ENCODE peak calls at places on chromosomes 13 and 19, in five cellular contexts. X is CD4-positive, alpha-beta memory T cell; L is heart left ventricle; V is heart right ventricle; A is mesenchymal stem cell. Z is an unnamed sample.
A peak's percentile ranks its signal among the peaks of the same experiment; 100 is the strongest.

GRCh38 chr13:93249259-93249917 is 22.8 kb downstream of the GPC6 start:
- DNase-seq in X (no peak), L (no peak), V (no peak), A (peak; percentile 91), Z (no peak)

GRCh38 chr19:55383789-55384575 is at the start of gene TMEM238:
- DNase-seq in X (peak; percentile 57), L (peak; percentile 70), V (peak; percentile 59), A (peak; percentile 75), Z (peak; percentile 61)

GRCh38 chr13:33353210-33353609 is 67.7 kb upstream of the STARD13 start:
- DNase-seq in X (no peak), L (peak; percentile 65), V (peak; percentile 36), A (no peak), Z (no peak)

GRCh38 chr13:95298971-95299627 is 2.2 kb downstream of the ABCC4 start:
- DNase-seq in X (no peak), L (no peak), V (no peak), A (peak; percentile 77), Z (no peak)

GRCh38 chr19:1082165-1082927 is 12.8 kb downstream of the POLR2E start:
- DNase-seq in X (peak; percentile 93), L (no peak), V (peak; percentile 38), A (no peak), Z (peak; percentile 91)

GRCh38 chr19:32104465-32105235 is 240.8 kb upstream of the ZNF507 start:
- DNase-seq in X (no peak), L (no peak), V (no peak), A (peak; percentile 84), Z (no peak)

GRCh38 chr19:34365463-34366401 is 736 bp downstream of the GPI start:
- DNase-seq in X (no peak), L (peak; percentile 71), V (peak; percentile 52), A (peak; percentile 54), Z (no peak)

GRCh38 chr13:94209110-94209509 is 270.4 kb downstream of the DCT start:
- DNase-seq in X (no peak), L (no peak), V (no peak), A (peak; percentile 40), Z (no peak)

GRCh38 chr13:102799544-102800144 is 725 bp downstream of the BIVM start:
- DNase-seq in X (peak; percentile 27), L (peak; percentile 56), V (peak; percentile 53), A (peak; percentile 40), Z (no peak)

GRCh38 chr13:112417079-112417478 is 40.9 kb downstream of the SPACA7 start:
- DNase-seq in X (no peak), L (no peak), V (no peak), A (no peak), Z (no peak)

GRCh38 chr13:24664726-24665409 is 15.3 kb upstream of the ATP12A start:
- DNase-seq in X (no peak), L (no peak), V (no peak), A (no peak), Z (no peak)

GRCh38 chr19:4707322-4707721 is 16.3 kb downstream of the DPP9 start:
- DNase-seq in X (no peak), L (no peak), V (no peak), A (no peak), Z (no peak)

GRCh38 chr19:56348289-56348877 is 33.7 kb upstream of the ZSCAN5A start:
- DNase-seq in X (no peak), L (no peak), V (no peak), A (peak; percentile 7), Z (no peak)

GRCh38 chr19:7494416-7495098 is 5.7 kb upstream of the PEX11G start:
- DNase-seq in X (no peak), L (peak; percentile 56), V (peak; percentile 58), A (peak; percentile 93), Z (no peak)

GRCh38 chr19:33260628-33261418 is 35.2 kb upstream of the SLC7A10 start:
- DNase-seq in X (no peak), L (peak; percentile 66), V (no peak), A (no peak), Z (no peak)

GRCh38 chr19:5143471-5144411 is 174.8 kb downstream of the KDM4B start:
- DNase-seq in X (no peak), L (peak; percentile 43), V (peak; percentile 10), A (no peak), Z (no peak)

GRCh38 chr19:44540736-44541135 is 11.3 kb upstream of the CEACAM20 start:
- DNase-seq in X (no peak), L (no peak), V (no peak), A (no peak), Z (no peak)

GRCh38 chr13:24276310-24276709 is 33.1 kb upstream of the C1QTNF9 start:
- DNase-seq in X (peak; percentile 57), L (no peak), V (no peak), A (no peak), Z (no peak)

GRCh38 chr19:8654591-8655339 is 24.3 kb downstream of the NFILZ start:
- DNase-seq in X (peak; percentile 59), L (peak; percentile 57), V (peak; percentile 58), A (peak; percentile 34), Z (peak; percentile 65)

GRCh38 chr19:13173129-13173737 is 23.0 kb downstream of the IER2 start:
- DNase-seq in X (no peak), L (no peak), V (no peak), A (no peak), Z (no peak)

GRCh38 chr13:76884571-76885202 is 1.5 kb downstream of the KCTD12 start:
- DNase-seq in X (no peak), L (no peak), V (no peak), A (peak; percentile 59), Z (no peak)

GRCh38 chr19:54160182-54160811 is 776 bp upstream of the LENG1 start:
- DNase-seq in X (no peak), L (no peak), V (no peak), A (peak; percentile 71), Z (no peak)

GRCh38 chr19:44603201-44603945 is 10.0 kb upstream of the IGSF23 start:
- DNase-seq in X (no peak), L (no peak), V (no peak), A (peak; percentile 73), Z (no peak)

GRCh38 chr13:41327994-41328778 is 17.1 kb downstream of the NAA16 start:
- DNase-seq in X (no peak), L (no peak), V (no peak), A (peak; percentile 19), Z (no peak)

GRCh38 chr19:47509973-47510372 is 4.9 kb downstream of the NAPA start:
- DNase-seq in X (no peak), L (peak; percentile 67), V (no peak), A (no peak), Z (no peak)

GRCh38 chr19:47507924-47508553 is 6.8 kb downstream of the NAPA start:
- DNase-seq in X (no peak), L (no peak), V (no peak), A (no peak), Z (no peak)

GRCh38 chr19:47510516-47511127 is 4.2 kb downstream of the NAPA start:
- DNase-seq in X (no peak), L (peak; percentile 52), V (no peak), A (no peak), Z (no peak)

GRCh38 chr19:47508721-47509120 is 6.1 kb downstream of the NAPA start:
- DNase-seq in X (no peak), L (peak; percentile 5), V (no peak), A (no peak), Z (no peak)

GRCh38 chr19:47509170-47509847 is 5.6 kb downstream of the NAPA start:
- DNase-seq in X (no peak), L (peak; percentile 23), V (no peak), A (no peak), Z (no peak)
- H3K4me1 ChIP-seq in X (peaks cover 53% of the 10 kb centered on the region), L (peaks cover 91% of the 10 kb centered on the region), V (peaks cover 90% of the 10 kb centered on the region), A (peaks cover 36% of the 10 kb centered on the region), Z (peaks cover 33% of the 10 kb centered on the region)

DNA sequence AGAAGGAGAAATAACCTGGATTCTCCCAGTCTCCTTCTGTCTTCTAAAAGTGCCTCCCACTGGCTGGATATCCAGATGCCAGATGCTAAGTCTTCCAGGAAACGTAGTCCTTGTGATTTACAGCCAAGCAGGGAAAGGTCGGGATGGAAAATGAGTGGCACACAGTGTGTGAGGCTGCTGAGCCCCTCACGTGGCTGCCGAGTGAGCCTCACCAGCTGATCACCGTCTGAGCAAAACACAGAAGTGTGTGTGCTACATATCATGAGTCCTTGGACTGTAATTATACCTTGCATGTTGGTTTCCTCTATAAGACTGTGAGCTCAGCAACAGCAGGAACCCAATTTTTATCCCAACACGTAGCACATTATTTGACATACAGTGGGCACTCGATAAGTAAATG is 15.1 kb downstream of the LHFPL6 start:
- DNase-seq in X (no peak), L (peak; percentile 32), V (no peak), A (peak; percentile 43), Z (no peak)
- H3K27ac ChIP-seq in X (no peak overlapping the region), L (peak overlapping the region; percentile 17), V (no peak overlapping the region), A (no peak overlapping the region), Z (no peak overlapping the region)

GRCh38 chr19:40688987-40689338 is 1.5 kb downstream of the NUMBL start:
- DNase-seq in X (no peak), L (no peak), V (no peak), A (no peak), Z (no peak)

GRCh38 chr19:40689339-40690049 is 957 bp downstream of the NUMBL start:
- DNase-seq in X (peak; percentile 53), L (peak; percentile 56), V (peak; percentile 44), A (peak; percentile 30), Z (no peak)

GRCh38 chr19:40688294-40688693 is 2.2 kb downstream of the NUMBL start:
- DNase-seq in X (no peak), L (no peak), V (no peak), A (no peak), Z (no peak)

GRCh38 chr19:40686882-40687524 is 3.4 kb downstream of the NUMBL start:
- DNase-seq in X (no peak), L (no peak), V (no peak), A (no peak), Z (no peak)

DNA sequence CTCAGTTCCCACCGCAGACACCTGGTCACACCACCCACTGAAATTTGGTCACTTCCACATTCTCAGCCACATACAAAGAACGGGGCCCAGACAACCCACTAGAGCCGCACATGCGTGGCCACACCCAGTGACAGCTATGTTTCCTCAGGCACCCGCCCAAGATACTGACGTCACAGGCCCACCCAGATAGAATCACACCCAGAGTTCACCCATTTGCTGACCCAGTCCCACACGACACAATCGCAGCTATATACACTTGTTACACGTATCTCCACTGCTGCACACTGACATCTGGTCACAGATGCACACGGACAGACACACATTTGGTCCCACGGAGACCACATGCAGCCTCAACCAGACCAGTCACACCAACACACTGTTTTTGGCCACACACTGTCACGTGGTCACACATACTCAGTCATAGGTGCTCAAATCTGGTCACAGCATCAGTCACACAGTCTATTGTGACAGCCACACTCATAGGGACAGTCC is 2.9 kb downstream of the NUMBL start:
- DNase-seq in X (no peak), L (peak; percentile 88), V (peak; percentile 81), A (no peak), Z (no peak)
- H3K4me1 ChIP-seq in X (peaks cover 8% of the 10 kb centered on the region), L (peaks cover 40% of the 10 kb centered on the region), V (peaks cover 49% of the 10 kb centered on the region), A (peaks cover 26% of the 10 kb centered on the region), Z (peaks cover 10% of the 10 kb centered on the region)

DNA sequence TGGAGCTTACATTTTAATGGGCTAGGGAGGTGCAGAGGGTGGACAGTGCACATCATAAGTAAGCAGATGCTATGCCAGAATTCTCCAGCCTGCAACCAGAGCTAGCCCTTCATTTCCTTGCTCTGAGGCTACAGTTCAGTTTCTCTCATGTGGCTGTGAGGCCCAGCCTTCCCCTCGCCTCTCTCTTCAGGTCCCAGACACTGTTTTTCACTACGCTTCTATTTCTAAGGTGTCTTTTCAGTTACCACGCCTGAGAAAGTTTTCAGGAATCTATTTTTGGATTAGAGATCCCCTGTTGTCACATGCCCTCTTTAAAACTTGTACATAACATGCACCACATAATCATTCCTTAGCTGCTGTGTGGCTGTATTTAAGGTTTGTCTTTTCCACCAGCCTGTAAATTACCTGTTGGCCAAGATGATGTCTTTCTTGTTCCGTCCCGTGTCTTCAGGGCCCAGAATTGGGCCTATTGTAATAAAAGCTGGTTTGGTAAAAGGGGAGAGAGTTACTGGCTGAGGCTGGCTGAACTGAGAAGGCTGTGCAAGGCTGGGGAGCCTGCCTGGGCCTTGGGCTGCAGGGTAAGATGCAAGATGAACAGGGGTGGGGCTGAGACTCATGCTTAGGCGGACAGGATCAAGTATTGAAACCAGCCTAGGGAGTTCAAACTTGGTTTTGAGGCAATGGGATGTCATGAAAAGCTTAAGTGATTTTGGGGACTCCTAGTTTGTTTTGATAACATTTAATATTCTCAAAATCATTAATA is 142.1 kb downstream of the PCCA start:
- DNase-seq in X (no peak), L (no peak), V (no peak), A (no peak), Z (no peak)
- H3K27ac ChIP-seq in X (no peak overlapping the region), L (no peak overlapping the region), V (no peak overlapping the region), A (no peak overlapping the region), Z (no peak overlapping the region)